ENCODE peak calls at places on chromosomes 7 and 10, in nine cellular contexts. R is SK-N-SH, H is hepatocyte, G is GM23338, A is HCT116, B is OCI-LY7, K is neural progenitor cell, L is PC-3, U is MM.1S. Y is an unnamed sample.

GRCh38 chr7:158953912-158954311 is 97.6 kb downstream of the DYNC2I1 start:
- DNase-seq in R (no peak), K (no peak), G (no peak), L (no peak), B (no peak), H (no peak), U (no peak), A (no peak), Y (no peak)

GRCh38 chr7:92963599-92963998 is 127.2 kb upstream of the CDK6 start:
- DNase-seq in U (no peak), R (no peak), G (no peak), K (no peak), H (no peak), B (no peak), L (no peak), A (no peak), Y (no peak)

GRCh38 chr7:47666164-47666862 is 84.4 kb upstream of the TNS3 start:
- DNase-seq in L (no peak), R (no peak), B (no peak), G (no peak), K (no peak), A (no peak), H (no peak), U (no peak), Y (peak)

GRCh38 chr7:92641921-92642511 is 51.8 kb upstream of the FAM133B start:
- DNase-seq in U (no peak), A (no peak), R (no peak), L (peak), K (no peak), H (no peak), B (no peak), G (no peak), Y (peak)

GRCh38 chr10:91556691-91557529 is 76.0 kb downstream of the PPP1R3C start:
- DNase-seq in H (peak), U (no peak), G (no peak), K (no peak), R (no peak), B (no peak), A (no peak), L (no peak), Y (peak)

GRCh38 chr10:73956476-73957338 is 41.2 kb upstream of the VCL start:
- DNase-seq in A (no peak), K (no peak), H (no peak), G (peak), L (peak), R (no peak), U (peak), B (peak), Y (peak)

GRCh38 chr10:113997428-113997827 is 46.2 kb upstream of the ADRB1 start:
- DNase-seq in L (no peak), U (no peak), H (no peak), R (no peak), K (no peak), G (no peak), B (no peak), A (no peak), Y (no peak)

GRCh38 chr7:102061981-102062390 is 224.7 kb upstream of the SH2B2 start:
- DNase-seq in K (no peak), U (no peak), H (peak), G (no peak), B (peak), A (no peak), L (no peak), R (no peak), Y (no peak)

GRCh38 chr10:5540886-5541285 is 16.1 kb downstream of the CALML3 start:
- DNase-seq in K (no peak), G (no peak), H (no peak), B (no peak), A (no peak), L (no peak), R (no peak), U (no peak), Y (no peak)

GRCh38 chr10:88095291-88095721 is 231.9 kb downstream of the PTEN start:
- DNase-seq in A (no peak), K (no peak), G (no peak), U (no peak), H (peak), R (no peak), B (no peak), L (no peak), Y (peak)

GRCh38 chr7:149721084-149721601 is 52.2 kb downstream of the ZNF467 start:
- DNase-seq in B (no peak), L (no peak), K (no peak), A (no peak), U (no peak), R (no peak), G (no peak), H (no peak), Y (no peak)

GRCh38 chr7:55207423-55207822 is 157.7 kb upstream of the LANCL2 start:
- DNase-seq in R (no peak), A (no peak), K (no peak), H (no peak), B (no peak), G (no peak), U (no peak), L (no peak), Y (no peak)

GRCh38 chr7:105707381-105707780 is 126.1 kb upstream of the EFCAB10 start:
- DNase-seq in B (no peak), R (no peak), K (no peak), G (no peak), U (no peak), H (no peak), A (no peak), L (no peak), Y (peak)

GRCh38 chr10:63083904-63084689 is 49.0 kb upstream of the NRBF2 start:
- DNase-seq in L (peak), G (peak), K (peak), B (peak), R (peak), A (peak), H (peak), U (peak), Y (peak)

GRCh38 chr7:96287168-96287567 is 34.7 kb downstream of the SLC25A13 start:
- DNase-seq in G (no peak), A (no peak), U (no peak), K (no peak), R (no peak), L (no peak), H (no peak), B (no peak), Y (no peak)

GRCh38 chr7:28847681-28848080 is 110.4 kb downstream of the TRIL start:
- DNase-seq in G (no peak), B (no peak), R (no peak), K (no peak), H (no peak), L (no peak), A (no peak), U (no peak), Y (peak)

GRCh38 chr10:66746246-66746645 is 179.6 kb upstream of the LRRTM3 start:
- DNase-seq in K (no peak), R (no peak), G (no peak), L (peak), B (no peak), H (no peak), A (no peak), U (no peak), Y (no peak)

GRCh38 chr10:117936136-117936535 is 110.6 kb downstream of the RAB11FIP2 start:
- DNase-seq in A (no peak), L (no peak), H (peak), B (no peak), R (no peak), U (no peak), K (no peak), G (no peak), Y (peak)

GRCh38 chr10:126536148-126536547 is 134.3 kb downstream of the C10orf90 start:
- DNase-seq in A (no peak), L (no peak), U (no peak), K (peak), B (no peak), G (peak), R (no peak), H (peak), Y (peak)

GRCh38 chr10:124320778-124321432 is 97.8 kb downstream of the OAT start:
- DNase-seq in U (no peak), G (no peak), R (no peak), B (no peak), K (peak), H (no peak), A (no peak), L (no peak), Y (no peak)

GRCh38 chr10:69004821-69005220 is 16.2 kb downstream of the KIFBP start:
- DNase-seq in G (peak), H (peak), U (peak), R (peak), L (peak), A (peak), K (peak), B (peak), Y (peak)

GRCh38 chr10:96125142-96125515 is 5.0 kb upstream of the ZNF518A start:
- DNase-seq in G (no peak), L (no peak), A (no peak), B (no peak), R (no peak), K (no peak), H (peak), U (no peak), Y (no peak)

GRCh38 chr10:35607475-35608316 is 2.6 kb downstream of the GJD4 start:
- DNase-seq in A (no peak), G (peak), K (no peak), U (no peak), H (no peak), R (peak), L (peak), B (no peak), Y (peak)

GRCh38 chr7:121634356-121634755 is 238.2 kb upstream of the FAM3C start:
- DNase-seq in L (no peak), K (peak), R (no peak), U (peak), A (no peak), G (no peak), H (no peak), B (no peak), Y (no peak)

GRCh38 chr7:930975-931758 is 23.3 kb downstream of the ADAP1 start:
- DNase-seq in G (no peak), U (no peak), L (no peak), H (no peak), K (no peak), R (no peak), B (no peak), A (no peak), Y (no peak)

GRCh38 chr10:57161157-57161556 is 800.1 kb upstream of the ZWINT start:
- DNase-seq in K (no peak), R (no peak), G (no peak), B (no peak), A (no peak), U (no peak), H (no peak), L (peak), Y (no peak)

GRCh38 chr7:132500727-132501410 is 75.4 kb downstream of the PLXNA4 start:
- DNase-seq in G (peak), U (no peak), R (peak), H (peak), A (no peak), B (no peak), K (peak), L (peak), Y (peak)

GRCh38 chr7:93575555-93576397 is 1.3 kb upstream of the CALCR start:
- DNase-seq in B (no peak), H (no peak), G (peak), L (no peak), U (no peak), R (peak), K (peak), A (no peak), Y (no peak)

GRCh38 chr10:43120116-43120947 is 17.9 kb upstream of the CSGALNACT2 start:
- DNase-seq in G (no peak), B (no peak), A (no peak), R (no peak), K (no peak), H (no peak), L (no peak), U (no peak), Y (no peak)

GRCh38 chr10:7559447-7559846 is 107.3 kb downstream of the ITIH5 start:
- DNase-seq in R (no peak), A (no peak), U (no peak), H (no peak), G (no peak), B (no peak), K (no peak), L (no peak), Y (peak)

GRCh38 chr7:142319970-142320369 is 62.1 kb upstream of the PRSS58 start:
- DNase-seq in R (no peak), H (no peak), A (no peak), B (peak), K (no peak), U (peak), L (peak), G (peak), Y (peak)

GRCh38 chr10:125802131-125802530 is 20.9 kb downstream of the UROS start:
- DNase-seq in K (no peak), L (no peak), G (no peak), A (no peak), U (no peak), B (no peak), H (no peak), R (no peak), Y (no peak)

GRCh38 chr10:62554632-62555199 is 180.5 kb downstream of the ZNF365 start:
- DNase-seq in H (peak), K (peak), R (peak), B (peak), L (peak), U (peak), A (peak), G (peak), Y (peak)

GRCh38 chr10:91552706-91553105 is 80.2 kb downstream of the PPP1R3C start:
- DNase-seq in A (peak), U (no peak), G (peak), L (peak), B (no peak), H (peak), R (no peak), K (peak), Y (peak)

GRCh38 chr10:47048533-47048905 is 137.3 kb downstream of the PTPN20 start:
- DNase-seq in K (peak), H (no peak), R (no peak), A (no peak), L (no peak), G (peak), U (no peak), B (no peak), Y (peak)

GRCh38 chr7:132380065-132380464 is 196.2 kb downstream of the PLXNA4 start:
- DNase-seq in U (no peak), A (no peak), H (peak), B (no peak), K (peak), R (no peak), L (no peak), G (peak), Y (no peak)

GRCh38 chr7:99079104-99079503 is 64.8 kb downstream of the SMURF1 start:
- DNase-seq in L (no peak), H (peak), R (no peak), U (no peak), A (no peak), K (no peak), G (no peak), B (no peak), Y (no peak)

GRCh38 chr7:149495785-149496641 is 1.6 kb downstream of the ZNF746 start:
- DNase-seq in A (no peak), L (peak), H (peak), R (peak), G (no peak), U (no peak), K (no peak), B (no peak), Y (peak)

DNA sequence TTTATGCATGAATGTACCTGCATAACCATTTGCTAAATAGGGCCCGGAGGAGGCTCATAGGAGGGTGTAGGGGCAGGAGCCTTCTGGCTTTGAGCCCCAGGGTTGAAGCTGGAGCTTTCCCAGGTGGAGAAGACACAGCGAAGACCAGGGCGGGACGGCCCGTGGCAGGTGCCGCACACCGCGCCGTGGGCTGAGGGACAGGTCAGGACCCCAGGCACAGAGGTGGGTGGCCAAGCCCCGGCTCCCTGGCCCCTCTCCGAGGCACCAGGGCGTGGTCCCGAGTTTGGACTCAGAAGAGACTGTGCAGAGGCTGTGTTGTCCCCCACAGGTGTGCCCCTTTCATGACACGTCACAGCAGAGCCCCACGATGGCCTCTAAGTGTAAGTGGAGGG is 56.5 kb downstream of the PWWP2B start:
- DNase-seq in A (no peak), R (no peak), H (no peak), G (no peak), L (no peak), B (no peak), U (no peak), K (no peak), Y (no peak)
- H2AFZ ChIP-seq in A (no peak), R (peak), H (peak), G (peak), L (peak), B (peak), U (peak), K (peak), Y (peak)

DNA sequence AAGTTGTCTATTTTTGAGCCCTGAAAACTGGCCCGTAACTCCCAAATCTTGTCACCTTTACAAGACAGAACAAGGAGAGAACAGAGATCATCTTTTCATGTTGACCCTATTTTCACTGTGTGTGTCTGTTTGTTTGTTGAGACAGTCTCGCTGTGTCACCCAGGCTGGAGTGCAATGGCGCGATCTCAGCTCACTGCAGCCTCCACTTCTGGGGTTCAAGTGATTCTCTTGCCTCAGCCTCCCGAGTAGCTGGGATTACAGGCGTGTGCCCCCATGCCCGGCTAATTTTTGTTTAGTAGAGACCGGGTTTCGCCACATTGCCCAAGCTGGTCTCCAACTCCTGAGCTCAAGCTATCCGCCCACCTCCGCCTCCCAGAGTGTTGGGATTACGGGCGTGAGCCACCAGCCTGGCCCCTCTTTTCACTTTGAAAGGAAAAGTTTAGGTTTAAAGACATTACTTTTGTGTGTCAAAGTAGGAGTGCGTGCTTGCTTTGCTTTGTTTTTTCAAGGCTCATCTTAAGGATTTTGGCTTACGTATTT is 32.1 kb downstream of the FOXK1 start:
- DNase-seq in R (no peak), A (no peak), L (no peak), G (no peak), K (no peak), U (no peak), H (no peak), B (no peak), Y (no peak)
- TF ChIP-seq EZH2phosphoT487 in R (no peak), A (no peak), L (no peak), G (no peak), K (no peak), U (no peak), H (no peak), B (no peak), Y (no peak)

GRCh38 chr7:83547526-83547925 is 101.4 kb downstream of the SEMA3E start:
- DNase-seq in G (no peak), H (peak), L (peak), K (no peak), U (peak), A (peak), R (peak), B (no peak), Y (peak)
- H2AFZ ChIP-seq in G (peak), H (no peak), L (no peak), K (no peak), U (no peak), A (no peak), R (no peak), B (no peak), Y (no peak)

DNA sequence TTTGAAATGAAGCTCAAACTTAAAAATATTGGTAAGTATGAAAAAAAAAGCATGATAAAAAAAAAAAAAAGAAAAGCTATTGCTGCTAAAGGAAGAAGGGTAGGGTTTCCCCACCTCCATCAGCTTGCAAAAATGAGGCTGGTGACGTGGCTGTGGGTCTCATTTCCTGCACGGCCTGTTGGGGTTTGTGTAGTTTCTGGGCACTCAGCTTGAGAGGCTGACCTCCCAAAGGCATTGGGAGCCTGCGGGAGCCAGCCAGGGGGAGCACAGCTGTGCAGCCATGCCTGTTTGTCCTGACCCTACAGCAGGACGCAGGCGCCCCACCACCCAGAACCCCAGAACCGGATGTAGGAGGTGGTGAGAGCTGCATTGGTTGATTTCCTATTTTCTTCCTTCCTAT is 48.8 kb upstream of the CARD11 start:
- DNase-seq in G (no peak), K (no peak), A (no peak), R (no peak), L (no peak), H (no peak), U (peak), B (peak), Y (no peak)
- TF ChIP-seq EZH2phosphoT487 in G (no peak), K (no peak), A (no peak), R (no peak), L (no peak), H (no peak), U (no peak), B (no peak), Y (no peak)

DNA sequence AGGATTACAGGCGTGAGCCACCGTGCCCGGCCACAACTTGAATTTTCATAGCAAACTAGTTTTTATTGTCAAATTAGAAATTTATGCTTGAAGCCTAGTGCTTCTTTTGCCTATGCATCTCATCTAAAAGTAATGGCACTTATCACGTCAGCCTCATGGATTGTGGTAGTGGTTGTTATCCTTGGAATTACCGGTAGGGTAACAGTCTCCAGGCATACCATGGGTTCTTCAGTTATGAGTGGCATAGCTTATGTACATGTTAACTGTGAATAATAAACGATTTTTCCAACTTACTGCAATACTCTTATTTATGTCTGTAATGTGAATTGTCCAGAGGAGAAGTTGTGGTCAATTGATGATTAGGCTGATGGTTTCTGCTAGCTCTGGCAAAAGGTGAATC is 63.1 kb downstream of the BMPR1A start:
- DNase-seq in B (no peak), L (no peak), G (no peak), U (no peak), K (no peak), R (no peak), H (no peak), A (no peak), Y (no peak)
- H2AFZ ChIP-seq in B (no peak), L (no peak), G (no peak), U (no peak), K (no peak), R (no peak), H (no peak), A (no peak), Y (no peak)

GRCh38 chr7:126727930-126728331 is 524.8 kb downstream of the GRM8 start:
- DNase-seq in A (no peak), G (no peak), B (no peak), H (no peak), U (peak), L (peak), R (no peak), K (no peak), Y (peak)
- TF ChIP-seq EZH2phosphoT487 in A (no peak), G (no peak), B (no peak), H (no peak), U (no peak), L (no peak), R (no peak), K (no peak), Y (no peak)

GRCh38 chr10:18079665-18080295 is 60.4 kb upstream of the CACNB2 start:
- DNase-seq in R (no peak), L (peak), H (no peak), A (no peak), U (no peak), B (no peak), G (no peak), K (no peak), Y (peak)

GRCh38 chr10:18073314-18073713 is 66.9 kb upstream of the CACNB2 start:
- DNase-seq in G (no peak), L (no peak), A (no peak), B (no peak), U (no peak), R (no peak), H (no peak), K (no peak), Y (no peak)

GRCh38 chr10:18071591-18071990 is 68.6 kb upstream of the CACNB2 start:
- DNase-seq in H (no peak), A (no peak), L (no peak), K (no peak), B (no peak), G (no peak), U (no peak), R (no peak), Y (no peak)

DNA sequence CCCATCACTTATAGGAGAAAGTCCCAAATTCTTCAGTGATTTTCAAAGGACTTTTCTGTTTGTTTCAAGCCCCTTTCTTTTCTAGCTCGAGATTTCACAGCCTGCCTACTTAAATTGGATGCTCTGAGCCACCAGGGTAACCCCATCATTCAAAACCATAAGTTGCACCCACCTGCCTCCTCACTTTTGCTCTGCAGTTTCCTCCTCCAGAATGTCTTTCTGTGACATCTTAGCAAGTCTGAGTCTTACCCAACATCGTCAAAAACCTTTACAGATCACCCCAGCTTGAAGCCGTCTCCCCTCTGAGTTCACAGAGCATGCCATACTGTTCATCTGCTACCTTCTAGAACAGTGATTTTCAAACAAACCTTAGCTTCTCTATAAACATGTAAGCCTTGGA is 64.3 kb upstream of the CACNB2 start:
- DNase-seq in A (no peak), H (no peak), L (no peak), B (no peak), G (no peak), U (no peak), R (no peak), K (no peak), Y (no peak)
- H2AFZ ChIP-seq in A (no peak), H (no peak), L (no peak), B (no peak), G (no peak), U (no peak), R (no peak), K (no peak), Y (no peak)

Y was measured in GM23248.